ENCODE peak calls at places on chromosomes 11 and 22, in ten cellular contexts. V is body of pancreas; H is activated T-cell treated with anti-CD3 and anti-CD28 coated beads, Interleukin-2, amount 50 U/mL, for 4 hours; W is gastrocnemius medialis; K is activated T-helper 17 cell treated with anti-CD3 and anti-CD28 coated beads, Interleukin-2, amount 50 U/mL, for 72 hours; O is right cardiac atrium; P is sciatic nerve; D is lung; I is natural killer cell; G is PC-3. L is an unnamed sample.

GRCh38 chr11:113401718-113402117 is 14.1 kb downstream of the ANKK1 start:
- ATAC-seq in V (peak; percentile 74), I (no peak), G (peak; percentile 45), D (no peak), K (no peak), H (no peak), P (peak; percentile 62), O (peak; percentile 92), W (peak; percentile 82), L (peak; percentile 85)

GRCh38 chr11:67411785-67412152 is 3.7 kb upstream of the CARNS1 start:
- ATAC-seq in D (no peak), G (no peak), I (no peak), H (peak; percentile 15), P (no peak), O (no peak), W (no peak), V (no peak), K (no peak), L (no peak)

GRCh38 chr11:8527939-8528338 is 66.1 kb downstream of the STK33 start:
- ATAC-seq in V (no peak), P (no peak), K (no peak), I (no peak), H (no peak), G (no peak), D (no peak), W (no peak), O (no peak), L (no peak)

GRCh38 chr11:23961503-23962338 is 535.1 kb upstream of the LUZP2 start:
- ATAC-seq in G (no peak), K (no peak), H (no peak), I (no peak), V (no peak), W (no peak), O (no peak), P (no peak), D (no peak), L (no peak)

GRCh38 chr22:41310336-41310735 is 9.0 kb downstream of the ZC3H7B start:
- ATAC-seq in D (no peak), W (no peak), G (no peak), I (no peak), P (no peak), O (no peak), V (no peak), H (no peak), K (no peak), L (no peak)

GRCh38 chr22:39353346-39353745 is 3.6 kb downstream of the SYNGR1 start:
- ATAC-seq in D (no peak), V (no peak), H (no peak), G (no peak), K (no peak), O (no peak), P (no peak), I (peak; percentile 65), W (no peak), L (no peak)

GRCh38 chr11:120441592-120441991 is 70.0 kb upstream of the GRIK4 start:
- ATAC-seq in W (no peak), I (no peak), P (no peak), O (no peak), V (no peak), G (no peak), K (no peak), H (no peak), D (no peak), L (no peak)

GRCh38 chr11:3202759-3203158 is 15.9 kb downstream of the MRGPRG start:
- ATAC-seq in V (no peak), O (no peak), D (no peak), P (no peak), G (no peak), H (peak; percentile 16), I (no peak), K (no peak), W (no peak), L (peak; percentile 12)

GRCh38 chr11:64015935-64016468 is 19.7 kb upstream of the FLRT1 start:
- ATAC-seq in G (no peak), W (no peak), I (no peak), K (no peak), V (no peak), H (no peak), D (no peak), P (no peak), O (no peak), L (peak; percentile 8)

GRCh38 chr11:512895-513595 is 6.0 kb upstream of the RNH1 start:
- ATAC-seq in I (no peak), O (no peak), V (no peak), D (no peak), P (no peak), K (no peak), G (no peak), H (no peak), W (no peak), L (no peak)

GRCh38 chr11:92211576-92212167 is 12.9 kb upstream of the FAT3 start:
- ATAC-seq in W (no peak), H (no peak), K (no peak), G (no peak), O (peak; percentile 70), V (no peak), D (no peak), I (no peak), P (peak; percentile 73), L (peak; percentile 96)

GRCh38 chr11:101127699-101128570 is 1.7 kb downstream of the PGR start:
- ATAC-seq in O (peak; percentile 72), I (no peak), H (no peak), W (peak; percentile 23), G (no peak), V (peak; percentile 26), P (peak; percentile 58), K (no peak), D (peak; percentile 21), L (peak; percentile 44)

GRCh38 chr11:74989269-74989655 is 529 bp downstream of the NEU3 start:
- ATAC-seq in W (peak; percentile 25), H (peak; percentile 5), I (no peak), V (no peak), G (peak; percentile 8), K (peak; percentile 3), P (no peak), O (no peak), D (no peak), L (peak; percentile 30)

GRCh38 chr11:116059909-116060308 is 555.7 kb upstream of the CADM1 start:
- ATAC-seq in P (no peak), V (no peak), I (no peak), W (no peak), D (no peak), O (no peak), G (no peak), H (no peak), K (no peak), L (no peak)

GRCh38 chr11:12531681-12532080 is 142.5 kb upstream of the TEAD1 start:
- ATAC-seq in K (no peak), W (no peak), P (no peak), O (no peak), I (no peak), H (no peak), G (no peak), D (no peak), V (no peak), L (no peak)

GRCh38 chr11:117851091-117851490 is 25.4 kb downstream of the FXYD6 start:
- ATAC-seq in W (no peak), D (no peak), O (no peak), G (no peak), I (no peak), P (no peak), H (no peak), V (no peak), K (peak; percentile 47), L (no peak)

GRCh38 chr11:67379061-67380058 is 6.0 kb upstream of the CLCF1 start:
- ATAC-seq in K (no peak), D (no peak), O (no peak), P (peak; percentile 16), G (peak; percentile 53), I (no peak), W (no peak), V (no peak), H (no peak), L (peak; percentile 65)

GRCh38 chr22:32698926-32699619 is 102.4 kb upstream of the TIMP3 start:
- ATAC-seq in I (no peak), P (peak; percentile 84), D (no peak), G (no peak), K (no peak), H (no peak), O (peak; percentile 92), V (peak; percentile 47), W (peak; percentile 59), L (no peak)

GRCh38 chr11:44611687-44612437 is 46.4 kb downstream of the CD82 start:
- ATAC-seq in H (peak; percentile 75), P (peak; percentile 21), I (peak; percentile 54), V (no peak), G (no peak), D (no peak), W (no peak), K (peak; percentile 73), O (no peak), L (no peak)

GRCh38 chr11:45252134-45252856 is 33.8 kb downstream of the SYT13 start:
- ATAC-seq in I (no peak), K (peak; percentile 51), P (no peak), G (peak; percentile 97), W (peak; percentile 62), H (no peak), D (peak; percentile 15), V (peak; percentile 83), O (peak; percentile 84), L (peak; percentile 90)

GRCh38 chr11:117970400-117971024 is 15.7 kb upstream of the IL10RA start:
- ATAC-seq in H (peak; percentile 64), G (peak; percentile 22), P (peak; percentile 63), V (no peak), K (peak; percentile 84), W (no peak), O (peak; percentile 77), I (peak; percentile 51), D (no peak), L (no peak)

GRCh38 chr11:122755409-122755808 is 82.9 kb upstream of the CRTAM start:
- ATAC-seq in V (no peak), K (no peak), D (no peak), G (no peak), H (no peak), P (no peak), I (no peak), W (no peak), O (peak; percentile 75), L (no peak)